ENCODE peak calls at places on chromosome 12, in six cellular contexts. One of them, this sample, is unnamed. For H3K4me1, the result is how much of the 10 kb centered on the place peaks cover.

GRCh38 chr12:50242751-50243191 is 40.5 kb downstream of the LIMA1 start:
- DNase-seq in HCT116: no peak
- DNase-seq in A549: no peak
- DNase-seq in ovary: no peak
- DNase-seq in tibial nerve: no peak
- DNase-seq in K562: no peak
- DNase-seq in this sample: no peak

GRCh38 chr12:28164644-28165313 is 25.5 kb upstream of the CCDC91 start:
- DNase-seq in tibial nerve: no peak
- DNase-seq in K562: no peak
- DNase-seq in A549: no peak
- DNase-seq in ovary: no peak
- DNase-seq in HCT116: no peak
- DNase-seq in this sample: no peak

GRCh38 chr12:52884526-52885293 is 20.2 kb downstream of the KRT8 start:
- DNase-seq in K562: peak
- DNase-seq in ovary: peak
- DNase-seq in HCT116: no peak
- DNase-seq in tibial nerve: peak
- DNase-seq in A549: peak
- DNase-seq in this sample: peak

GRCh38 chr12:4434721-4435425 is 10.7 kb downstream of the FGF6 start:
- DNase-seq in A549: no peak
- DNase-seq in K562: no peak
- DNase-seq in tibial nerve: no peak
- DNase-seq in HCT116: no peak
- DNase-seq in ovary: no peak
- DNase-seq in this sample: no peak

GRCh38 chr12:76348079-76348901 is at the start of gene BBS10:
- DNase-seq in tibial nerve: peak
- DNase-seq in K562: peak
- DNase-seq in A549: peak
- DNase-seq in ovary: peak
- DNase-seq in HCT116: peak
- DNase-seq in this sample: peak

GRCh38 chr12:113867258-113867657 is 98.9 kb downstream of the RBM19 start:
- DNase-seq in ovary: no peak
- DNase-seq in A549: peak
- DNase-seq in K562: peak
- DNase-seq in HCT116: no peak
- DNase-seq in tibial nerve: no peak
- DNase-seq in this sample: no peak

GRCh38 chr12:75750950-75751349 is 239.5 kb upstream of the KRR1 start:
- DNase-seq in tibial nerve: no peak
- DNase-seq in A549: peak
- DNase-seq in HCT116: no peak
- DNase-seq in ovary: no peak
- DNase-seq in K562: no peak
- DNase-seq in this sample: no peak

GRCh38 chr12:4288296-4289019 is 14.9 kb downstream of the CCND2 start:
- DNase-seq in K562: no peak
- DNase-seq in A549: no peak
- DNase-seq in HCT116: no peak
- DNase-seq in tibial nerve: no peak
- DNase-seq in ovary: no peak
- DNase-seq in this sample: no peak

GRCh38 chr12:84270470-84271140 is 642.0 kb downstream of the SLC6A15 start:
- DNase-seq in ovary: no peak
- DNase-seq in K562: no peak
- DNase-seq in A549: no peak
- DNase-seq in tibial nerve: peak
- DNase-seq in HCT116: no peak
- DNase-seq in this sample: no peak

GRCh38 chr12:75571651-75572050 is 60.2 kb upstream of the KRR1 start:
- DNase-seq in HCT116: no peak
- DNase-seq in A549: no peak
- DNase-seq in K562: no peak
- DNase-seq in tibial nerve: no peak
- DNase-seq in ovary: no peak
- DNase-seq in this sample: no peak

GRCh38 chr12:62438098-62438692 is 28.4 kb upstream of the MON2 start:
- DNase-seq in A549: peak
- DNase-seq in HCT116: peak
- DNase-seq in tibial nerve: no peak
- DNase-seq in K562: peak
- DNase-seq in ovary: no peak
- DNase-seq in this sample: no peak

GRCh38 chr12:25328082-25328712 is 77.5 kb upstream of the KRAS start:
- DNase-seq in tibial nerve: no peak
- DNase-seq in ovary: no peak
- DNase-seq in HCT116: no peak
- DNase-seq in K562: no peak
- DNase-seq in A549: no peak
- DNase-seq in this sample: no peak

GRCh38 chr12:106625976-106626375 is 43.2 kb downstream of the RFX4 start:
- DNase-seq in ovary: no peak
- DNase-seq in K562: no peak
- DNase-seq in HCT116: no peak
- DNase-seq in A549: no peak
- DNase-seq in tibial nerve: no peak
- DNase-seq in this sample: no peak

GRCh38 chr12:123064885-123065619 is 84.6 kb downstream of the ARL6IP4 start:
- DNase-seq in tibial nerve: no peak
- DNase-seq in K562: no peak
- DNase-seq in ovary: peak
- DNase-seq in HCT116: no peak
- DNase-seq in A549: no peak
- DNase-seq in this sample: peak
- H3K4me1 ChIP-seq in tibial nerve: under half
- H3K4me1 ChIP-seq in K562: under half
- H3K4me1 ChIP-seq in ovary: half or more
- H3K4me1 ChIP-seq in HCT116: under half
- H3K4me1 ChIP-seq in A549: under half
- H3K4me1 ChIP-seq in this sample: half or more

GRCh38 chr12:6567112-6567680 is 895 bp downstream of the NOP2 start:
- DNase-seq in HCT116: no peak
- DNase-seq in K562: no peak
- DNase-seq in tibial nerve: no peak
- DNase-seq in ovary: no peak
- DNase-seq in A549: peak
- DNase-seq in this sample: no peak

GRCh38 chr12:6570264-6570887 is 2.3 kb upstream of the NOP2 start:
- DNase-seq in HCT116: peak
- DNase-seq in A549: peak
- DNase-seq in K562: peak
- DNase-seq in tibial nerve: no peak
- DNase-seq in ovary: peak
- DNase-seq in this sample: no peak

GRCh38 chr12:6569312-6569711 is 1.2 kb upstream of the NOP2 start:
- DNase-seq in HCT116: no peak
- DNase-seq in tibial nerve: no peak
- DNase-seq in ovary: no peak
- DNase-seq in K562: no peak
- DNase-seq in A549: no peak
- DNase-seq in this sample: no peak

GRCh38 chr12:6569786-6570185 is 1.7 kb upstream of the NOP2 start:
- DNase-seq in A549: no peak
- DNase-seq in K562: no peak
- DNase-seq in tibial nerve: no peak
- DNase-seq in HCT116: no peak
- DNase-seq in ovary: no peak
- DNase-seq in this sample: no peak

GRCh38 chr12:6567824-6568617 is at the start of gene NOP2:
- DNase-seq in tibial nerve: peak
- DNase-seq in A549: peak
- DNase-seq in ovary: peak
- DNase-seq in HCT116: peak
- DNase-seq in K562: peak
- DNase-seq in this sample: peak
- TF ChIP-seq POLR2A in tibial nerve: peak
- TF ChIP-seq POLR2A in A549: peak
- TF ChIP-seq POLR2A in ovary: peak
- TF ChIP-seq POLR2A in HCT116: peak
- TF ChIP-seq POLR2A in K562: peak
- TF ChIP-seq POLR2A in this sample: peak

GRCh38 chr12:121532503-121533390 is 48.1 kb downstream of the KDM2B start:
- DNase-seq in K562: no peak
- DNase-seq in A549: no peak
- DNase-seq in ovary: peak
- DNase-seq in tibial nerve: no peak
- DNase-seq in HCT116: no peak
- DNase-seq in this sample: no peak
- H3K4me1 ChIP-seq in K562: under half
- H3K4me1 ChIP-seq in A549: under half
- H3K4me1 ChIP-seq in ovary: under half
- H3K4me1 ChIP-seq in tibial nerve: under half
- H3K4me1 ChIP-seq in HCT116: under half
- H3K4me1 ChIP-seq in this sample: under half

DNA sequence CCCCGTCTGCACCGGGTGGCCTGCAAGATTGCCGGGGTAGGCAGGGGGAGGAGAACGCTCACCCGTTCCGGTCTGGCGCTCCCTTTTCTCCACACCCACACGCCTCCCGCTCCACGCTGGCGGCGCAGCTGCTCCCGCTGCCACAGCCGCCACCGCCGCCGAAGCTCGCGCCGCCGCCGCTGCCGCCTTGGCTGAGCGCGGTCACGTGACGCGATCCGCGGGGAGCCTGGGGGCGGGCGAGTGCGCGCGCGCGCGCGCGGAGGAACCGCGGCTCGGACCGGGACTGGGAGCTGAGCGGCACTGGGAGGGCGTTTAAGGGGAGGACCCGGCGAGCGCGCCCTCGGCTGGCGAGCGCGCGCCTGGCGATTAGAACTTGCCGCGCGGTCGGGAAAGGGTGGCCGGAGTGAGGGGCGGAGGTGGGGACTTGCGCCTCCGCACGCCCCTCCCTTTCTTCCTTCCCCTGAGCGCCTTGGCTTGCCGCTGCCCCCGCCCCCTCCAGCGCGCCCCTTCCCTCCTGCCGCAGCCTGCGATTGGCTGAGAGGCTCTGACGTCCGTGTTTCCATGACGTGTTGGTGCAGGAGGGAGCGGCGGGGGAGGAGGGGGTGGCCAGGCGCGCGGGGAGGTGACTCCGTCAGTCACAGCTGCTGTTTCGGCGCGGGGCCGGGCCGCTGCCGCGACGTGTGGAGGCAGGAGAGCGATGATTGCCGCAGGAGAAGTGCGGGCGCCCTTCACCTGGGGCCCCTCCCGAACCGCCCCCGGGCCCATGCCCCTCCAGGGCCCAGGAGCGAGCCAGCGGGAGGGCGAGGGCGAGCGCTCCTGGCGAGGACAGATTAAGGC is 737 bp upstream of the ATP2B1 start:
- DNase-seq in K562: peak
- DNase-seq in tibial nerve: peak
- DNase-seq in A549: peak
- DNase-seq in ovary: peak
- DNase-seq in HCT116: peak
- DNase-seq in this sample: peak
- TF ChIP-seq POLR2A in K562: peak
- TF ChIP-seq POLR2A in tibial nerve: peak
- TF ChIP-seq POLR2A in A549: peak
- TF ChIP-seq POLR2A in ovary: peak
- TF ChIP-seq POLR2A in HCT116: no peak
- TF ChIP-seq POLR2A in this sample: peak

This sample was measured in gastrocnemius medialis.